ENCODE peak calls at places on chromosome 19, in five cellular contexts. F is Daoy; D is CD4-positive, alpha-beta T cell; R is NCI-H2107; H is C1 segment of cervical spinal cord. N is an unnamed sample.

GRCh38 chr19:55146648-55147218 is 2.3 kb downstream of the TNNT1 start:
- DNase-seq in F (peak), D (no peak), R (no peak), H (no peak), N (no peak)

GRCh38 chr19:34313188-34313587 is 51.8 kb upstream of the GPI start:
- DNase-seq in F (peak), D (no peak), R (no peak), H (no peak), N (no peak)

GRCh38 chr19:29384676-29385075 is 141.1 kb upstream of the VSTM2B start:
- DNase-seq in F (no peak), D (no peak), R (no peak), H (no peak), N (peak)

GRCh38 chr19:4586245-4586644 is 26.8 kb upstream of the SEMA6B start:
- DNase-seq in F (no peak), D (no peak), R (no peak), H (no peak), N (no peak)

GRCh38 chr19:29873801-29874575 is 62.2 kb downstream of the CCNE1 start:
- DNase-seq in F (no peak), D (no peak), R (no peak), H (no peak), N (no peak)

GRCh38 chr19:50478901-50479715 is 2.5 kb upstream of the GARIN5A start:
- DNase-seq in F (peak), D (no peak), R (no peak), H (no peak), N (no peak)

GRCh38 chr19:29683009-29683408 is 17.7 kb downstream of the PLEKHF1 start:
- DNase-seq in F (peak), D (no peak), R (no peak), H (peak), N (peak)

GRCh38 chr19:32363175-32363574 is 17.8 kb downstream of the ZNF507 start:
- DNase-seq in F (no peak), D (no peak), R (no peak), H (no peak), N (no peak)

GRCh38 chr19:13541554-13541953 is 35.3 kb upstream of the CACNA1A start:
- DNase-seq in F (no peak), D (no peak), R (no peak), H (no peak), N (no peak)

GRCh38 chr19:29672933-29673336 is 7.7 kb downstream of the PLEKHF1 start:
- DNase-seq in F (no peak), D (peak), R (no peak), H (no peak), N (no peak)

GRCh38 chr19:38433268-38433733 is at the start of gene RYR1:
- DNase-seq in F (peak), D (no peak), R (no peak), H (no peak), N (peak)

GRCh38 chr19:48745208-48745995 is 1.3 kb downstream of the IZUMO1 start:
- DNase-seq in F (peak), D (peak), R (no peak), H (peak), N (peak)

GRCh38 chr19:17125728-17126677 is 50.4 kb downstream of the MYO9B start:
- DNase-seq in F (no peak), D (peak), R (no peak), H (peak), N (peak)

GRCh38 chr19:11422163-11423068 is 3.3 kb upstream of the RGL3 start:
- DNase-seq in F (peak), D (peak), R (no peak), H (no peak), N (peak)

GRCh38 chr19:49930483-49931011 is 1.2 kb upstream of the NUP62 start:
- DNase-seq in F (no peak), D (no peak), R (no peak), H (no peak), N (no peak)

GRCh38 chr19:8148088-8148409 is 1.3 kb downstream of the FBN3 start:
- DNase-seq in F (no peak), D (no peak), R (no peak), H (no peak), N (no peak)

GRCh38 chr19:18846862-18847515 is 15.2 kb downstream of the UPF1 start:
- DNase-seq in F (peak), D (peak), R (no peak), H (peak), N (peak)

GRCh38 chr19:6501740-6502648 is at the start of gene TUBB4A:
- DNase-seq in F (no peak), D (no peak), R (no peak), H (peak), N (peak)

GRCh38 chr19:44113784-44114390 is 688 bp downstream of the ZNF225 start:
- DNase-seq in F (peak), D (no peak), R (no peak), H (peak), N (no peak)

GRCh38 chr19:18417250-18418033 is 1.8 kb upstream of the SSBP4 start:
- DNase-seq in F (peak), D (no peak), R (no peak), H (no peak), N (no peak)

GRCh38 chr19:2154587-2155075 is 3.3 kb upstream of the AP3D1 start:
- DNase-seq in F (peak), D (no peak), R (no peak), H (no peak), N (no peak)